ENCODE peak calls at places on chromosomes 4 and X, in four cellular contexts. D, I, Y and U are unnamed samples.

GRCh38 chr4:154033921-154034320 is 245.0 kb upstream of the SFRP2 start:
- DNase-seq in I (no peak), Y (no peak), D (no peak), U (no peak)

GRCh38 chr4:40228497-40229365 is 31.9 kb downstream of the RHOH start:
- DNase-seq in Y (no peak), D (no peak), I (peak), U (no peak)

GRCh38 chrX:53256446-53257041 is 24.8 kb downstream of the IQSEC2 start:
- DNase-seq in Y (no peak), I (no peak), D (no peak), U (no peak)

GRCh38 chr4:10619220-10619619 is 65.3 kb downstream of the CLNK start:
- DNase-seq in Y (no peak), D (no peak), I (no peak), U (no peak)

GRCh38 chrX:1657367-1658082 is 42.7 kb downstream of the ASMT start:
- DNase-seq in I (peak), Y (no peak), D (no peak), U (peak)

GRCh38 chrX:41381685-41382084 is 47.7 kb downstream of the DDX3X start:
- DNase-seq in I (peak), Y (peak), D (peak), U (no peak)

GRCh38 chrX:133045986-133046385 is 50.9 kb downstream of the USP26 start:
- DNase-seq in I (peak), Y (peak), D (no peak), U (no peak)

GRCh38 chr4:10655968-10656367 is 28.6 kb downstream of the CLNK start:
- DNase-seq in Y (peak), I (peak), D (no peak), U (no peak)

GRCh38 chr4:98778206-98778605 is 119.8 kb upstream of the TSPAN5 start:
- DNase-seq in D (no peak), Y (peak), I (peak), U (no peak)

GRCh38 chr4:76067652-76068286 is 6.7 kb upstream of the ART3 start:
- DNase-seq in Y (peak), I (peak), D (peak), U (peak)